ENCODE peak calls at places on chromosomes 1 and 21, in eight cellular contexts. N, J, W, C, B, I, A and K are unnamed samples.
A peak's percentile ranks its signal among the peaks of the same experiment; 100 is the strongest.

GRCh38 chr1:26724938-26725337 is 29.1 kb downstream of the ARID1A start:
- DNase-seq in I (no peak), B (no peak), A (no peak), C (no peak), J (no peak), N (no peak), W (no peak), K (no peak)

GRCh38 chr1:155019377-155020245 is 14.0 kb downstream of the DCST2 start:
- DNase-seq in I (peak; percentile 56), W (no peak), N (no peak), J (no peak), A (no peak), C (no peak), B (no peak), K (no peak)

GRCh38 chr1:202567747-202568146 is 142.5 kb downstream of the SYT2 start:
- DNase-seq in N (no peak), J (no peak), I (no peak), A (no peak), C (no peak), B (peak; percentile 82), W (no peak), K (peak; percentile 72)

GRCh38 chr1:234730542-234731370 is 120.8 kb upstream of the IRF2BP2 start:
- DNase-seq in N (peak; percentile 20), J (no peak), A (no peak), I (no peak), B (no peak), C (no peak), W (no peak), K (no peak)

GRCh38 chr1:11071463-11072215 is 11.8 kb upstream of the SRM start:
- DNase-seq in B (no peak), J (no peak), N (no peak), C (no peak), W (peak; percentile 94), I (peak; percentile 21), A (no peak), K (no peak)

GRCh38 chr1:33970148-33970825 is 106.4 kb downstream of the HMGB4 start:
- DNase-seq in C (no peak), N (no peak), A (no peak), B (no peak), W (no peak), I (no peak), J (no peak), K (no peak)

GRCh38 chr1:19643113-19643512 is 998 bp upstream of the NBL1 start:
- DNase-seq in A (no peak), I (peak; percentile 79), N (no peak), J (peak; percentile 47), W (no peak), B (peak; percentile 39), C (peak; percentile 75), K (peak; percentile 25)

GRCh38 chr1:212456166-212456528 is 23.4 kb downstream of the NENF start:
- DNase-seq in A (no peak), J (peak; percentile 29), N (no peak), W (peak; percentile 33), B (no peak), C (no peak), I (no peak), K (peak; percentile 53)

GRCh38 chr1:169109561-169110134 is 3.2 kb downstream of the ATP1B1 start:
- DNase-seq in J (peak; percentile 64), B (peak; percentile 39), N (no peak), A (no peak), I (no peak), C (peak; percentile 74), W (peak; percentile 47), K (peak; percentile 99)

GRCh38 chr1:64323054-64323453 is 119.6 kb downstream of the UBE2U start:
- DNase-seq in I (no peak), J (peak; percentile 65), B (peak; percentile 60), N (no peak), A (peak; percentile 51), W (no peak), C (no peak), K (peak; percentile 17)

GRCh38 chr1:93079685-93080141 is 630 bp downstream of the MTF2 start:
- DNase-seq in B (no peak), N (no peak), C (no peak), A (no peak), J (no peak), I (peak; percentile 66), W (peak; percentile 53), K (no peak)

GRCh38 chr1:46289976-46290375 is 13.4 kb downstream of the LRRC41 start:
- DNase-seq in N (no peak), I (no peak), A (no peak), W (no peak), J (peak; percentile 23), C (no peak), B (no peak), K (no peak)

GRCh38 chr1:151513626-151514101 is 2.5 kb downstream of the CGN start:
- DNase-seq in W (no peak), B (no peak), N (no peak), J (peak; percentile 19), I (no peak), C (no peak), A (no peak), K (no peak)

GRCh38 chr21:42360317-42360716 is 6.0 kb downstream of the TFF1 start:
- DNase-seq in J (no peak), W (no peak), N (no peak), A (no peak), I (no peak), B (no peak), C (no peak), K (no peak)

GRCh38 chr1:210292276-210292851 is 36.3 kb upstream of the HHAT start:
- DNase-seq in W (peak; percentile 76), C (peak; percentile 76), N (no peak), A (no peak), J (no peak), B (peak; percentile 39), I (peak; percentile 79), K (no peak)

GRCh38 chr1:215845224-215845902 is 278.3 kb downstream of the KCTD3 start:
- DNase-seq in A (peak; percentile 8), I (no peak), B (peak; percentile 59), J (peak; percentile 92), W (no peak), C (no peak), N (no peak), K (peak; percentile 71)

GRCh38 chr1:161735837-161736236 is 13.7 kb upstream of the DUSP12 start:
- DNase-seq in W (no peak), J (no peak), I (no peak), A (no peak), B (no peak), N (no peak), C (no peak), K (no peak)

GRCh38 chr1:203776636-203777035 is 11.7 kb downstream of the LAX1 start:
- DNase-seq in W (no peak), A (no peak), N (no peak), B (no peak), C (no peak), I (no peak), J (no peak), K (no peak)